ENCODE peak calls at places on chromosomes 2 and 18, in four cellular contexts. L is neuronal stem cell, S is mesenchymal stem cell, C is H1. V is an unnamed sample.

GRCh38 chr2:28624798-28625701 is 126.6 kb upstream of the PPP1CB start:
- DNase-seq in S (peak; percentile 88), C (peak; percentile 55), L (no peak), V (peak; percentile 42)

GRCh38 chr2:213232649-213233437 is 51.4 kb upstream of the SPAG16 start:
- DNase-seq in C (no peak), S (peak; percentile 24), L (peak; percentile 48), V (no peak)

GRCh38 chr2:230578106-230578505 is 134.5 kb upstream of the CAB39 start:
- DNase-seq in C (no peak), S (no peak), L (no peak), V (no peak)

GRCh38 chr2:163697846-163698637 is 37.8 kb downstream of the FIGN start:
- DNase-seq in L (no peak), C (no peak), S (no peak), V (no peak)

GRCh38 chr2:113965228-113965627 is 75.3 kb downstream of the ACTR3 start:
- DNase-seq in C (no peak), L (no peak), S (no peak), V (no peak)

GRCh38 chr18:31723639-31723997 is 37.1 kb downstream of the SLC25A52 start:
- DNase-seq in C (no peak), L (no peak), S (no peak), V (no peak)

GRCh38 chr2:133952420-133952819 is 301.5 kb upstream of the MGAT5 start:
- DNase-seq in S (no peak), L (no peak), C (no peak), V (no peak)

GRCh38 chr18:48621240-48621639 is 82.4 kb downstream of the CTIF start:
- DNase-seq in C (no peak), S (peak; percentile 82), L (no peak), V (no peak)

GRCh38 chr2:134217924-134218323 is 35.9 kb upstream of the MGAT5 start:
- DNase-seq in L (no peak), C (no peak), S (peak; percentile 26), V (no peak)

GRCh38 chr18:45590060-45590537 is 25.2 kb upstream of the SLC14A2 start:
- DNase-seq in C (no peak), S (no peak), L (no peak), V (no peak)

GRCh38 chr2:100948965-100949364 is 53.1 kb upstream of the RPL31 start:
- DNase-seq in L (no peak), C (no peak), S (no peak), V (no peak)

GRCh38 chr18:79588636-79589481 is 90.7 kb upstream of the CTDP1 start:
- DNase-seq in C (peak; percentile 59), L (peak; percentile 41), S (peak; percentile 82), V (no peak)

GRCh38 chr2:54608224-54608623 is 115.2 kb upstream of the EML6 start:
- DNase-seq in L (no peak), S (no peak), C (no peak), V (no peak)

GRCh38 chr18:29840101-29840500 is 1202.4 kb downstream of the DSC3 start:
- DNase-seq in C (no peak), S (peak; percentile 62), L (no peak), V (no peak)

GRCh38 chr2:156321243-156321904 is 11.1 kb downstream of the NR4A2 start:
- DNase-seq in S (peak; percentile 26), C (no peak), L (peak; percentile 23), V (no peak)

GRCh38 chr2:4962419-4962818 is 729.8 kb upstream of the SOX11 start:
- DNase-seq in C (no peak), L (no peak), S (no peak), V (no peak)

GRCh38 chr18:63111549-63112402 is 207.8 kb downstream of the BCL2 start:
- DNase-seq in L (no peak), S (peak; percentile 5), C (no peak), V (no peak)

GRCh38 chr2:37711831-37712230 is 40.4 kb upstream of the CDC42EP3 start:
- DNase-seq in L (no peak), S (peak; percentile 86), C (no peak), V (no peak)

GRCh38 chr2:119149611-119150010 is 8.9 kb downstream of the C1QL2 start:
- DNase-seq in S (no peak), L (no peak), C (no peak), V (no peak)

GRCh38 chr2:51350100-51350499 is 318.2 kb upstream of the NRXN1 start:
- DNase-seq in S (peak; percentile 27), L (no peak), C (no peak), V (no peak)

GRCh38 chr2:219632758-219633101 is 5.3 kb downstream of the SLC4A3 start:
- DNase-seq in C (no peak), L (no peak), S (no peak), V (no peak)

GRCh38 chr2:219633276-219634065 is 6.0 kb downstream of the SLC4A3 start:
- DNase-seq in L (no peak), C (no peak), S (no peak), V (no peak)

GRCh38 chr2:219636144-219636915 is 8.9 kb downstream of the SLC4A3 start:
- DNase-seq in C (no peak), S (no peak), L (no peak), V (peak; percentile 25)

GRCh38 chr2:219634951-219635751 is 7.7 kb downstream of the SLC4A3 start:
- DNase-seq in S (no peak), L (no peak), C (no peak), V (peak; percentile 19)

DNA sequence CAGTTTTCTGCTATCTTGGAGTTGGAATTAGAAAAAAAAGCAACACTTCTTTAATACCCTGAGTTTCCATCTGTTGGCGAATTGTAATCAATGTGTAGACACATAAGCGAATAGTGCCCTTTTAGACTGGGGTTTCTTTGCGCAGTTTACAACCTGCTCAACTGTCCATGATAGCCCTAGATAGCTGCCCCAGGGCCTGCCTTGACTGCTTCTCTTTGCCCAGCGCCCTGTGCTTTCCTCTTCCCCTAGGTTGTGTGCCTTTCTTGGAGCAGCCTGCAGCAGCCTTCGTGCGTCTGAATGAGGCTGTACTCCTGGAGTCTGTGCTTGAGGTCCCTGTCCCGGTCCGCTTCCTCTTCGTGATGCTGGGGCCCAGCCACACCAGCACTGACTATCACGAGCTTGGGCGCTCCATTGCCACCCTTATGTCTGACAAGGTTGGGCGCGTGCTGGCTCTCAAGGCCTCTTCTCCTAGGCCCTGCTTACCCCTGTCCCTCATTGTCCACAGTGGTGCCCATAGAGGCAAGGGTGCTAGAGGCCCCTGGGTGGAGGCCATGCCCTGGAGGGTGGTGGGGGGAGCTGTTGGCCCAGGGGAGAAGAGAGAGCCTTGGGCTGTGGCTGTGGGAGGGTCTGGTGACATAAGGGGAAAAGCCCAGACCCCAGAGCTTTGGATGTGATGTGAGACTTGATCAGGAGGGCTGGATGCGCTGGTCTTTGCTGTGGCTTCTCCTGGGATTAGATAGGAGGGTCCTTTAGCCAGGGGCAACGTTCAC is 6.9 kb downstream of the SLC4A3 start:
- DNase-seq in L (no peak), C (no peak), S (no peak), V (peak; percentile 11)
- H2BK15ac ChIP-seq in L (no peak overlapping the region), C (no peak overlapping the region), S (no peak overlapping the region), V (no peak overlapping the region)

GRCh38 chr2:8535398-8535755 is 146.5 kb upstream of the ID2 start:
- DNase-seq in S (no peak), C (no peak), L (no peak), V (no peak)

GRCh38 chr2:8533923-8534322 is 147.9 kb upstream of the ID2 start:
- DNase-seq in C (no peak), L (no peak), S (no peak), V (no peak)

GRCh38 chr2:8534729-8535397 is 147.0 kb upstream of the ID2 start:
- DNase-seq in L (no peak), C (no peak), S (peak; percentile 82), V (no peak)

GRCh38 chr2:8535821-8536685 is 145.8 kb upstream of the ID2 start:
- DNase-seq in L (no peak), S (no peak), C (no peak), V (no peak)

DNA sequence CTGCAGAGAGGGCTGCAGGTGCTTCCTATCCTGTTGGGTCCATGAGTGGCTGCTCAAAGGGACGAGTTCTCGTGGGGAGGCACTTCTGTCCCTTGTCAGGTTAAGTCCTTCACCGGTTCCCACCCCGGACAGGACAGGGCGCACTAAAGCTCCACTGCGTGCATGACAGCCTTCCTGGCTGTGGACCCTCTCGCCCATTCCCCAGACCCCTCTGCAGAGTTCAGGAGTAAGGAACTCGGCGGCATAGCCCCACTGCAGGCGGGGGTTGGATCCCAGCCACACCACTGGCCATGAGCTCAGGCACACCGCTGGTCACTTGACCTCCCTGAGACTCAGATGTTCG is 147.5 kb upstream of the ID2 start:
- DNase-seq in S (peak; percentile 6), C (no peak), L (no peak), V (no peak)
- H2BK12ac ChIP-seq in S (peak overlapping the region; percentile 14), C (no peak overlapping the region), L (no peak overlapping the region), V (no peak overlapping the region)

GRCh38 chr2:221104391-221104811 is 467.7 kb downstream of the EPHA4 start:
- DNase-seq in L (no peak), S (peak; percentile 52), C (peak; percentile 51), V (peak; percentile 68)

GRCh38 chr2:221106241-221106640 is 465.9 kb downstream of the EPHA4 start:
- DNase-seq in L (no peak), C (no peak), S (no peak), V (no peak)

GRCh38 chr2:221102896-221103688 is 469.0 kb downstream of the EPHA4 start:
- DNase-seq in L (no peak), C (no peak), S (peak; percentile 39), V (no peak)

GRCh38 chr2:221100467-221101089 is 471.5 kb downstream of the EPHA4 start:
- DNase-seq in L (no peak), C (peak; percentile 52), S (no peak), V (peak; percentile 60)

DNA sequence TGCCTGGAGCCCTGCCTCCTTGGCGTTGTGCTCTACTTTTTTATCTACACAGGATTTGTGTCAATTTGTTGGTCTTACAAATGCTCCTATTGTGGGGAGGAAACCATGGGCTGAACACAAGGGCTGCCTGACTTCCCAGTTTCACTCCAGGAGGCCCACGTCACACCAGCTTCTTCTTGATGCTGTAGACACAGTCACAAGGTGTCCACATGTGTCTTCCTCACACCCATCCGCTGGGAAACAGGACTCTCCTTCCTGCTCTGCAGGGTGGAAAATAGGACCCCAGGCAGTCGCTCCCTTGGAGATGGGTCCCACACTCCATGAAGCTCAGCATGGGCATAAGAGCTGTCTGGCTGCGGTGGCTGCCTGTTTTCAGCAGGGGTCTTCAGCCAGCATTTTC is 468.2 kb downstream of the EPHA4 start:
- DNase-seq in L (no peak), S (no peak), C (no peak), V (no peak)
- H2AK5ac ChIP-seq in L (peak overlapping the region; percentile 6), S (no peak overlapping the region), C (no peak overlapping the region), V (no peak overlapping the region)

GRCh38 chr2:240320561-240321091 is 114.8 kb upstream of the GPC1 start:
- DNase-seq in C (no peak), L (peak; percentile 21), S (no peak), V (no peak)
- H2BK15ac ChIP-seq in C (no peak overlapping the region), L (peak overlapping the region; percentile 82), S (no peak overlapping the region), V (no peak overlapping the region)

DNA sequence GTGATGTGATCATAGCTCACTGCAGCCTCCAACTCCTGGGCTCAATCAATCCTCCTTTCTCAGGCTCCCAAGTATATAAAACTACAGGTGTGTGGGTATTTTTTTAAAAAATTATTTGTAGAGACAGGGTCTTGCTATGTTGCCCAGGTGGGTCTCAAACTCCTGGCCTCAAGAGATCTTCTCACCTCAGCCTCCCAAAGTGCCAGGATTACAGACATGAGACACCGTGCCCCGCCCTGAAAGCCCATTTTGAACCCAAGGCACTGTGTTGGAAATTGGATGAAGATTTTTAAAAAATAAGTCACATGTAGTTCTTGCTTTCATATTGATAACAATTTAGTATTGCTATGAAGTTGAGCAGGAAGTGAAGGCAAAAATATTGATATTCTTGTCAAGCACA is 472.5 kb upstream of the TNP1 start:
- DNase-seq in L (no peak), C (no peak), S (no peak), V (no peak)
- H2BK12ac ChIP-seq in L (no peak overlapping the region), C (no peak overlapping the region), S (no peak overlapping the region), V (no peak overlapping the region)

GRCh38 chr2:12813166-12813565 is 96.4 kb downstream of the TRIB2 start:
- DNase-seq in L (no peak), S (no peak), C (no peak), V (no peak)
- H2AK5ac ChIP-seq in L (no peak overlapping the region), S (no peak overlapping the region), C (no peak overlapping the region), V (no peak overlapping the region)

V was measured in H9.